ENCODE peak calls at places on chromosomes 7 and 10, in seven cellular contexts. Y is chondrocyte; O is lower leg skin; S is sciatic nerve; J is AG04450; P is HT-29; F is activated CD4-positive, CD25-positive, alpha-beta regulatory T cell treated with anti-CD3 and anti-CD28 coated beads, Interleukin-2, amount 50 U/mL, for 72 hours. A is an unnamed sample.

GRCh38 chr10:82148764-82149163 is 273.8 kb downstream of the NRG3 start:
- DNase-seq in Y (no peak), O (no peak), S (no peak), J (no peak), P (no peak), F (no peak), A (peak)

GRCh38 chr7:46581276-46581675 is 660.2 kb upstream of the IGFBP3 start:
- DNase-seq in Y (no peak), O (no peak), S (no peak), J (no peak), P (no peak), F (no peak), A (no peak)

GRCh38 chr10:102119417-102120141 is 589 bp downstream of the LDB1 start:
- DNase-seq in Y (no peak), O (peak), S (peak), J (peak), P (peak), F (peak), A (peak)

GRCh38 chr7:149637911-149638565 is 135.3 kb downstream of the ZNF467 start:
- DNase-seq in Y (no peak), O (peak), S (no peak), J (no peak), P (no peak), F (no peak), A (no peak)

GRCh38 chr10:54434782-54435181 is 366.2 kb downstream of the PCDH15 start:
- DNase-seq in Y (no peak), O (no peak), S (no peak), J (no peak), P (no peak), F (no peak), A (no peak)

GRCh38 chr10:114504769-114505579 is 100.7 kb upstream of the AFAP1L2 start:
- DNase-seq in Y (no peak), O (no peak), S (no peak), J (peak), P (peak), F (no peak), A (peak)

GRCh38 chr7:42645906-42646305 is 266.0 kb downstream of the C7orf25 start:
- DNase-seq in Y (no peak), O (no peak), S (no peak), J (no peak), P (no peak), F (no peak), A (peak)

GRCh38 chr10:4067552-4068254 is 282.7 kb upstream of the KLF6 start:
- DNase-seq in Y (no peak), O (no peak), S (no peak), J (no peak), P (peak), F (no peak), A (no peak)

GRCh38 chr7:81659697-81660395 is 110.0 kb downstream of the HGF start:
- DNase-seq in Y (no peak), O (no peak), S (no peak), J (no peak), P (no peak), F (no peak), A (peak)

GRCh38 chr10:125844673-125845300 is 21.4 kb downstream of the BCCIP start:
- DNase-seq in Y (no peak), O (no peak), S (no peak), J (no peak), P (no peak), F (no peak), A (no peak)

GRCh38 chr10:11307937-11308336 is 290.3 kb downstream of the CELF2 start:
- DNase-seq in Y (no peak), O (no peak), S (no peak), J (no peak), P (no peak), F (no peak), A (no peak)

GRCh38 chr10:48981310-48981907 is 41.8 kb upstream of the LRRC18 start:
- DNase-seq in Y (no peak), O (peak), S (peak), J (peak), P (peak), F (peak), A (peak)

GRCh38 chr7:151940048-151940845 is 16.0 kb upstream of the GALNTL5 start:
- DNase-seq in Y (no peak), O (no peak), S (no peak), J (no peak), P (peak), F (no peak), A (peak)

GRCh38 chr10:76461024-76461423 is 1029.6 kb downstream of the LRMDA start:
- DNase-seq in Y (no peak), O (no peak), S (no peak), J (no peak), P (no peak), F (no peak), A (no peak)

GRCh38 chr10:77926566-77927342 is at the start of gene DLG5:
- DNase-seq in Y (no peak), O (peak), S (peak), J (no peak), P (no peak), F (peak), A (peak)

A was measured in choroid plexus epithelial cell.